ENCODE peak calls at places on chromosomes 2 and 18, in eight cellular contexts. X is AG09309; P is GM06990; R is CD8-positive, alpha-beta T cell; E is BE2C; S is IMR-90; M is heart left ventricle; K is neural progenitor cell. I is an unnamed sample.

GRCh38 chr2:226953826-226954225 is 118.0 kb downstream of the RHBDD1 start:
- DNase-seq in X (no peak), P (no peak), R (no peak), E (no peak), S (no peak), M (no peak), K (no peak), I (no peak)

GRCh38 chr2:231571810-231572209 is 20.9 kb upstream of the TEX44 start:
- DNase-seq in X (no peak), P (no peak), R (no peak), E (no peak), S (no peak), M (no peak), K (no peak), I (no peak)

GRCh38 chr18:45775241-45775676 is 50.2 kb upstream of the SIGLEC15 start:
- DNase-seq in X (no peak), P (peak), R (peak), E (peak), S (peak), M (peak), K (peak), I (peak)

GRCh38 chr2:204576580-204576979 is 31.3 kb downstream of the PARD3B start:
- DNase-seq in X (no peak), P (no peak), R (no peak), E (no peak), S (peak), M (no peak), K (no peak), I (peak)

GRCh38 chr2:202178342-202178958 is 59.9 kb downstream of the SUMO1 start:
- DNase-seq in X (peak), P (no peak), R (peak), E (peak), S (peak), M (no peak), K (peak), I (peak)

GRCh38 chr18:75343389-75343788 is 84.1 kb downstream of the SMIM21 start:
- DNase-seq in X (no peak), P (no peak), R (no peak), E (no peak), S (no peak), M (no peak), K (peak), I (no peak)

GRCh38 chr2:170660406-170660805 is 54.7 kb upstream of the SP5 start:
- DNase-seq in X (no peak), P (no peak), R (no peak), E (no peak), S (peak), M (no peak), K (no peak), I (no peak)

GRCh38 chr2:111032721-111033532 is 87.8 kb upstream of the BCL2L11 start:
- DNase-seq in X (no peak), P (no peak), R (no peak), E (no peak), S (peak), M (no peak), K (no peak), I (peak)

GRCh38 chr2:224754129-224754528 is 38.0 kb upstream of the CCDC195 start:
- DNase-seq in X (peak), P (no peak), R (no peak), E (no peak), S (peak), M (no peak), K (no peak), I (peak)

GRCh38 chr2:20168048-20168726 is 56.7 kb downstream of the SDC1 start:
- DNase-seq in X (no peak), P (no peak), R (no peak), E (peak), S (no peak), M (no peak), K (no peak), I (no peak)

GRCh38 chr18:72672364-72673151 is 128.4 kb upstream of the CBLN2 start:
- DNase-seq in X (peak), P (peak), R (no peak), E (peak), S (peak), M (no peak), K (peak), I (peak)

GRCh38 chr18:79511671-79512301 is 116.1 kb downstream of the NFATC1 start:
- DNase-seq in X (no peak), P (no peak), R (no peak), E (no peak), S (no peak), M (no peak), K (peak), I (no peak)

GRCh38 chr2:136212426-136213378 is 94.8 kb upstream of the CXCR4 start:
- DNase-seq in X (no peak), P (peak), R (peak), E (no peak), S (no peak), M (no peak), K (no peak), I (no peak)

GRCh38 chr2:145091011-145091744 is 571.3 kb upstream of the ZEB2 start:
- DNase-seq in X (peak), P (no peak), R (no peak), E (no peak), S (peak), M (no peak), K (no peak), I (peak)
- H3K4me3 ChIP-seq in X (no peak), P (no peak), R (no peak), E (no peak), S (no peak), M (no peak), K (no peak), I (no peak)

GRCh38 chr2:55010149-55010591 is 40.1 kb downstream of the RTN4 start:
- DNase-seq in X (peak), P (peak), R (peak), E (peak), S (peak), M (peak), K (peak), I (peak)
- H3K4me3 ChIP-seq in X (no peak), P (no peak), R (peak), E (peak), S (no peak), M (peak), K (no peak), I (peak)

GRCh38 chr2:128475427-128476211 is 157.0 kb upstream of the HS6ST1 start:
- DNase-seq in X (no peak), P (no peak), R (no peak), E (no peak), S (no peak), M (no peak), K (peak), I (no peak)

GRCh38 chr2:128472789-128473174 is 154.1 kb upstream of the HS6ST1 start:
- DNase-seq in X (peak), P (no peak), R (no peak), E (no peak), S (peak), M (no peak), K (peak), I (peak)

GRCh38 chr2:128474014-128474961 is 155.6 kb upstream of the HS6ST1 start:
- DNase-seq in X (no peak), P (no peak), R (no peak), E (no peak), S (no peak), M (no peak), K (peak), I (no peak)

GRCh38 chr2:128474962-128475361 is 156.3 kb upstream of the HS6ST1 start:
- DNase-seq in X (no peak), P (no peak), R (no peak), E (no peak), S (no peak), M (no peak), K (no peak), I (no peak)

DNA sequence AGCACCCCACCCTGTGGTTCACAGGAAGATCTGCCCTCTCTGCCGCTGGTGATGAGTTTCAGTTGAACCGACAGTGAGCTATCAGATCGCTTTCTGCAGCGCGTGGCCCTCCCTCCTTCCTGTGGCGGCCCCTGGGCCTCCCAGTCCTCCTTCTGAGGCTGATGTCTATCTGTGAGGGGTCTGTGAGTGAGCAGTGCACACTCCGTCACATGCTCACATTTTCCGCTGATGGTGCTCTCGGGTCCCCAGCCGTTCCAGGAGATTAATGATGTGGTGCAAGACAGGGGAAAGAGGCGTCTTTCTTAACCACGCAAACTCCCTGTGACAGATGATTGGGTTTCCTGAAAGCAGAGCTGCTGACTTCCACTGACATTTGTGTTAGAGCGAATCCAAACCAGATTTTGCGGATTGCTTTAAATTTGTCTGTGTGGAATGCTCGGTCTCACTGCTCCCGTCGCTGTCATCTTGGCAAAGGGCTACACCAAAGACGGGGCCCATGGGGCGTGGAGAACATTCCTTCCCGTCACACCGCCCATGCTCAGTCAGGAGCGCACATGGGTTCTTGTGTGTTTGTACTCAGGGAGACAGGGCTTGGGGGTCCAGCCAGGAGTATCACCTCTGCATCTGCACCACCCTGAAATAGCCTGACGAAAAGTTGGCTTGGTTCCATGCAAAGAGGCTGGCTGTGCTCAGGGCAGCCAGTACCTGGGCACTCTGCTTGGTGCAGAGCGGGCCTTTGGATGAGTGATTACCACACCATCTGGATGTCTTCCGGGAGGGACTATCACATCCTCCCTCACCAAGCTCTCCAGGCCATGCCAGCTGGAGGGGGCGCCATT is 154.7 kb upstream of the HS6ST1 start:
- DNase-seq in X (peak), P (peak), R (peak), E (peak), S (peak), M (peak), K (peak), I (peak)
- H3K4me3 ChIP-seq in X (no peak), P (no peak), R (no peak), E (peak), S (no peak), M (peak), K (no peak), I (peak)

GRCh38 chr2:95344656-95345055 is 47.5 kb downstream of the KCNIP3 start:
- DNase-seq in X (no peak), P (no peak), R (no peak), E (no peak), S (no peak), M (no peak), K (no peak), I (no peak)
- H3K4me3 ChIP-seq in X (no peak), P (no peak), R (no peak), E (no peak), S (no peak), M (no peak), K (no peak), I (no peak)

GRCh38 chr2:113275556-113276215 is 3.0 kb downstream of the PAX8 start:
- DNase-seq in X (no peak), P (no peak), R (no peak), E (no peak), S (no peak), M (no peak), K (peak), I (no peak)
- H3K4me3 ChIP-seq in X (no peak), P (no peak), R (no peak), E (no peak), S (no peak), M (no peak), K (no peak), I (no peak)

GRCh38 chr18:11994708-11995444 is 13.6 kb downstream of the IMPA2 start:
- DNase-seq in X (no peak), P (no peak), R (no peak), E (no peak), S (peak), M (no peak), K (peak), I (peak)
- H3K4me3 ChIP-seq in X (no peak), P (no peak), R (no peak), E (no peak), S (no peak), M (no peak), K (no peak), I (no peak)